ENCODE peak calls at places on chromosome 9, in seven cellular contexts. A is fibroblast of mammary gland, H is colonic mucosa, F is A549, P is spleen, G is dorsolateral prefrontal cortex, I is IMR-90. D is an unnamed sample.

GRCh38 chr9:115006660-115007059 is 76.3 kb upstream of the TNFSF8 start:
- DNase-seq in A (peak; percentile 99), H (no peak), F (no peak), P (no peak), G (no peak), I (peak; percentile 83), D (peak; percentile 86)

GRCh38 chr9:99531313-99531712 is 290.4 kb upstream of the NR4A3 start:
- DNase-seq in A (no peak), H (no peak), F (no peak), P (no peak), G (no peak), I (no peak), D (no peak)

GRCh38 chr9:107486674-107487520 is 2.7 kb downstream of the KLF4 start:
- DNase-seq in A (peak; percentile 12), H (peak; percentile 50), F (no peak), P (peak; percentile 73), G (no peak), I (no peak), D (no peak)

GRCh38 chr9:93061791-93062299 is 3.3 kb downstream of the SUSD3 start:
- DNase-seq in A (no peak), H (peak; percentile 44), F (peak; percentile 20), P (peak; percentile 93), G (no peak), I (no peak), D (no peak)

GRCh38 chr9:114271556-114272510 is 51.1 kb upstream of the ORM1 start:
- DNase-seq in A (peak; percentile 50), H (no peak), F (peak; percentile 42), P (peak; percentile 64), G (peak; percentile 53), I (peak; percentile 58), D (peak; percentile 67)

GRCh38 chr9:98442114-98442513 is 186.7 kb upstream of the TBC1D2 start:
- DNase-seq in A (no peak), H (no peak), F (no peak), P (no peak), G (no peak), I (no peak), D (no peak)

GRCh38 chr9:18122156-18122555 is 351.8 kb upstream of the ADAMTSL1 start:
- DNase-seq in A (peak; percentile 28), H (no peak), F (no peak), P (no peak), G (no peak), I (peak; percentile 18), D (no peak)

GRCh38 chr9:95266649-95267048 is 50.9 kb downstream of the FANCC start:
- DNase-seq in A (no peak), H (no peak), F (no peak), P (no peak), G (no peak), I (no peak), D (no peak)

GRCh38 chr9:116137581-116137980 is 16.0 kb upstream of the PAPPA start:
- DNase-seq in A (no peak), H (no peak), F (no peak), P (no peak), G (no peak), I (no peak), D (no peak)

GRCh38 chr9:105713260-105713938 is 19.1 kb downstream of the TMEM38B start:
- DNase-seq in A (no peak), H (no peak), F (no peak), P (no peak), G (no peak), I (no peak), D (no peak)

GRCh38 chr9:110886832-110887231 is 151.4 kb downstream of the LPAR1 start:
- DNase-seq in A (peak; percentile 77), H (no peak), F (no peak), P (no peak), G (no peak), I (peak; percentile 71), D (peak; percentile 11)

GRCh38 chr9:7115606-7116005 is 357.8 kb downstream of the KDM4C start:
- DNase-seq in A (peak; percentile 11), H (no peak), F (no peak), P (no peak), G (no peak), I (no peak), D (no peak)

GRCh38 chr9:5982352-5982751 is 33.1 kb downstream of the RANBP6 start:
- DNase-seq in A (no peak), H (no peak), F (no peak), P (no peak), G (no peak), I (no peak), D (no peak)

GRCh38 chr9:132141948-132142594 is 19.8 kb upstream of the NTNG2 start:
- DNase-seq in A (no peak), H (no peak), F (peak; percentile 42), P (no peak), G (no peak), I (no peak), D (peak; percentile 61)

GRCh38 chr9:108864446-108864845 is 2.4 kb downstream of the ACTL7A start:
- DNase-seq in A (no peak), H (no peak), F (no peak), P (no peak), G (no peak), I (no peak), D (no peak)
- TF ChIP-seq CTCF in A (no peak), H (no peak), F (no peak), P (no peak), G (no peak), I (no peak), D (no peak)

GRCh38 chr9:69380811-69381210 is 55.8 kb downstream of the ENTREP1 start:
- DNase-seq in A (peak; percentile 24), H (no peak), F (no peak), P (no peak), G (no peak), I (peak; percentile 56), D (peak; percentile 53)

GRCh38 chr9:69377291-69377690 is 52.3 kb downstream of the ENTREP1 start:
- DNase-seq in A (no peak), H (no peak), F (no peak), P (no peak), G (no peak), I (no peak), D (no peak)

GRCh38 chr9:69380301-69380700 is 55.3 kb downstream of the ENTREP1 start:
- DNase-seq in A (no peak), H (no peak), F (no peak), P (no peak), G (no peak), I (no peak), D (no peak)

GRCh38 chr9:69379250-69379982 is 54.4 kb downstream of the ENTREP1 start:
- DNase-seq in A (peak; percentile 74), H (no peak), F (peak; percentile 16), P (no peak), G (no peak), I (peak; percentile 51), D (peak; percentile 77)

DNA sequence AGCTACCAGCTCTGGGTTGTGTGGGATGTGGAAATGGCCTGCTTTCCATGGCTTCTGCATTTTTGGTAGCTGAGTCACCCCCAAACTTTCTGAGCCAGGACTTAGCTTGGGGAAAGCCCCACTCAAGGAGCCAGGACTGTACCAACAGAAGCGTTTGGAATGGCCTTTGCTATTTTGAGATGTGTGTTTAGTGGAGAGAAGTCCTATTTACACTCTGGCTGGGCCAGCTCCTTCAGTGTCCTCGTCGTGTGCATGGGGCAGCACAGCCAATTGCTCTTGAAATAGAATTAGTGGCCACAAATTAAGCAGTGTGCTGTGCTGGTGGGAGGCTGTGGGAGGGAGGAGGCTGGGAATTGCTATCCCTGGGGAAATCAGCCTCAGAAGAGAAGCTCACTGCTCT is 51.6 kb downstream of the ENTREP1 start:
- DNase-seq in A (peak; percentile 92), H (no peak), F (peak; percentile 4), P (no peak), G (no peak), I (peak; percentile 92), D (peak; percentile 75)
- H3K4me3 ChIP-seq in A (no peak overlapping the region), H (no peak overlapping the region), F (no peak overlapping the region), P (no peak overlapping the region), G (no peak overlapping the region), I (no peak overlapping the region), D (no peak overlapping the region)

DNA sequence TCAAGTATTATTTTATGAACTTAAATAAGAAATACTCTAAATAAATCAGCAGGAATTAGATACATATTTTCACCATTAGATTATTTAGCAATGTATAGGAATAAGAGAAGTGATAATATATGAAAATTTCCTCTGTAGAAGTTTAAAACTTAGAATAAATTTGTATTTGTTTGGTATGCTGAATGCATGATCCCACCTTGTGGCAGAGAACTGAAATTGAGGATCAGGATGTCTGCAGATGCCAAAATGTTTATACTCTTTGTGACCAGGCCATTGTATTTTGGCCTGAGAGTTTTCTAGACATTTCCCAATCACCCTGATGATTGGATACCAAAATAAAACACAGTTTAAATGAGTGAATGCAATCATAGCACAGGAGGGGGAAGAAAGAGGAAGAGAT is 6.3 kb downstream of the TYRP1 start:
- DNase-seq in A (peak; percentile 35), H (no peak), F (no peak), P (no peak), G (no peak), I (peak; percentile 32), D (peak; percentile 14)
- TF ChIP-seq CTCF in A (peak; percentile 52), H (no peak), F (no peak), P (no peak), G (no peak), I (peak; percentile 46), D (peak; percentile 38)

GRCh38 chr9:123322771-123323481 is 33.1 kb upstream of the CRB2 start:
- DNase-seq in A (no peak), H (no peak), F (no peak), P (peak; percentile 86), G (no peak), I (no peak), D (no peak)

GRCh38 chr9:123323482-123324013 is 32.4 kb upstream of the CRB2 start:
- DNase-seq in A (no peak), H (no peak), F (no peak), P (no peak), G (no peak), I (no peak), D (no peak)

GRCh38 chr9:123320814-123321213 is 35.2 kb upstream of the CRB2 start:
- DNase-seq in A (no peak), H (no peak), F (no peak), P (no peak), G (no peak), I (no peak), D (no peak)

GRCh38 chr9:123319541-123320339 is 36.3 kb upstream of the CRB2 start:
- DNase-seq in A (no peak), H (no peak), F (no peak), P (peak; percentile 48), G (no peak), I (no peak), D (no peak)

DNA sequence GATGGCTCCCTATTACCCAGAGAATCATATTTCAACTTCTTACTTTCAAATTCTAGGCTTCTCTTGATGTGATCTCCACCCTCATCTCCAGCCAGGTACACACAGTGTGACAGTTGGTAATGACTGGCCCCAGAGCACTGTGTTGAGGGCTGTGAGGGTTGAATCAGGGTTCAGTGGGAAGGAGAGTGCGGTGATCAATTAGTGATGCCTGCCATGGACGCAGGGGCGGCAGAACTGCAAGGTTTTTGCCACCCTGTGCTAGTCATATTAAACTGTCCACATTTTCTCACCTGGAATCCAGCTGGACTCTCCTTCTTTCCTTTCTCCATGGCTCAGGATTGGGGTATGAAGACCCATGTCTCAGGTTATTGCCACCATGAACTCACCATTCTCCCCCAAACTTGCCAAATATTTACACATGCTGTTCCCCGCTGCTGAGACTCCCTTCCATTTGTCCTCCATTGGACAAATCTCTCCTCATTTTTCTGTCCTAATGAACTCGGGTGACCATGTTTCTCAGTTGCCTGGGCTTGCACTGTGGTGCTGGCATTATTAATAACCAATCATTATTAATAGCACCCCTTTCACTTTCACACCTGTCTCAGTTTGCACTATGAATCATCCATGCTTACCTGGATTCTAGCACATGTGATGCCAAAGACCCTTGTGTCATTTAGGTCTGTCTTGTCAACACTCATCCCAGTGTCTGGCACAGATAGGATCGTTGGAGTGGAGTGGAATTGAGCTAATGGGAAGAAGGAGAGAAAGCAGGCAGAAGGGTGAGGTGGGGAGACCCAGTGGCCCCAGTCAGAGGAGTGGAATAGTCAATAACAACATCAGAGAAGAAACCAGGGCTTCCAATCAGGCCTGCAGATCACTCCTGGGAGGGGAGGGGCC is 33.9 kb upstream of the CRB2 start:
- DNase-seq in A (no peak), H (no peak), F (no peak), P (no peak), G (no peak), I (no peak), D (no peak)
- H3K4me3 ChIP-seq in A (no peak overlapping the region), H (no peak overlapping the region), F (no peak overlapping the region), P (no peak overlapping the region), G (no peak overlapping the region), I (no peak overlapping the region), D (no peak overlapping the region)